ENCODE peak calls at places on chromosomes 2 and 18, in six cellular contexts. P is H1; Z is stimulated activated CD4-positive, alpha-beta T cell treated with anti-CD3 and anti-CD28 coated beads, Interleukin-15, amount 100 ng/mL, for 24 hours; H is AG08396; J is M059J; B is sciatic nerve. U is an unnamed sample.

GRCh38 chr2:240991378-240992263 is 6.8 kb upstream of the SNED1 start:
- DNase-seq in H (peak; percentile 86), Z (no peak), J (peak; percentile 96), B (peak; percentile 86), P (no peak), U (peak; percentile 93)

GRCh38 chr2:241721852-241722251 is 12.6 kb upstream of the D2HGDH start:
- DNase-seq in Z (no peak), J (no peak), B (no peak), P (no peak), H (no peak), U (no peak)

GRCh38 chr2:47904903-47905453 is 1.3 kb downstream of the FBXO11 start:
- DNase-seq in B (peak; percentile 68), P (no peak), H (no peak), Z (no peak), J (peak; percentile 29), U (peak; percentile 16)

GRCh38 chr2:237235383-237236095 is 149.8 kb downstream of the COPS8 start:
- DNase-seq in H (peak; percentile 52), P (no peak), Z (no peak), J (peak; percentile 96), B (no peak), U (no peak)

GRCh38 chr2:189217546-189217945 is 38.0 kb upstream of the COL5A2 start:
- DNase-seq in B (no peak), P (peak; percentile 77), Z (no peak), H (no peak), J (no peak), U (peak; percentile 19)

GRCh38 chr2:80454628-80455027 is 150.1 kb upstream of the LRRTM1 start:
- DNase-seq in B (peak; percentile 56), Z (no peak), J (no peak), P (no peak), H (no peak), U (no peak)

GRCh38 chr2:69095246-69095645 is 82.3 kb downstream of the ANTXR1 start:
- DNase-seq in P (no peak), B (no peak), Z (no peak), J (no peak), H (peak; percentile 58), U (peak; percentile 48)

GRCh38 chr2:127275356-127275755 is 18.6 kb downstream of the ERCC3 start:
- DNase-seq in J (no peak), B (no peak), P (no peak), H (no peak), Z (no peak), U (no peak)

GRCh38 chr2:88350641-88351601 is 101.6 kb downstream of the FOXI3 start:
- DNase-seq in H (peak; percentile 22), J (no peak), P (no peak), Z (peak; percentile 82), B (peak; percentile 73), U (peak; percentile 16)

GRCh38 chr18:49728542-49728941 is 84.8 kb downstream of the ACAA2 start:
- DNase-seq in J (peak; percentile 76), P (peak; percentile 17), B (no peak), H (peak; percentile 51), Z (peak; percentile 63), U (peak; percentile 41)

GRCh38 chr2:118969734-118970395 is 27.9 kb downstream of the MARCO start:
- DNase-seq in P (no peak), Z (no peak), J (no peak), B (no peak), H (no peak), U (no peak)

GRCh38 chr18:10202947-10203346 is 251.5 kb upstream of the APCDD1 start:
- DNase-seq in J (no peak), Z (no peak), P (no peak), B (no peak), H (no peak), U (no peak)

GRCh38 chr2:127305985-127306585 is 12.1 kb upstream of the ERCC3 start:
- DNase-seq in B (no peak), P (no peak), H (no peak), Z (no peak), J (no peak), U (no peak)

GRCh38 chr2:118250463-118250862 is 162.2 kb downstream of the INSIG2 start:
- DNase-seq in Z (no peak), H (no peak), P (no peak), J (peak; percentile 74), B (no peak), U (no peak)

GRCh38 chr18:1050012-1050657 is 145.5 kb downstream of the ADCYAP1 start:
- DNase-seq in B (no peak), J (peak; percentile 64), H (no peak), P (no peak), Z (no peak), U (no peak)

GRCh38 chr2:82748653-82749052 is 1710.4 kb downstream of the SUCLG1 start:
- DNase-seq in H (no peak), Z (no peak), J (peak; percentile 7), P (no peak), B (no peak), U (no peak)

U was measured in hepatic stellate cell.